ENCODE peak calls at places on chromosomes 6 and 20, in seven cellular contexts. A is SK-N-SH, V is fibroblast of lung, T is MM.1S, Y is HCT116, M is HepG2, L is H1. B is an unnamed sample.

GRCh38 chr20:10137533-10137932 is 81.1 kb upstream of the SNAP25 start:
- DNase-seq in A (no peak), V (no peak), T (no peak), Y (no peak), M (peak), L (no peak), B (no peak)

GRCh38 chr20:59581983-59582679 is 22.2 kb upstream of the PHACTR3 start:
- DNase-seq in A (no peak), V (no peak), T (no peak), Y (no peak), M (no peak), L (no peak), B (no peak)

GRCh38 chr6:13605634-13606033 is 9.5 kb upstream of the NOL7 start:
- DNase-seq in A (no peak), V (no peak), T (no peak), Y (no peak), M (peak), L (no peak), B (no peak)

GRCh38 chr6:154302111-154302752 is 54.4 kb downstream of the IPCEF1 start:
- DNase-seq in A (no peak), V (peak), T (peak), Y (no peak), M (no peak), L (no peak), B (peak)

GRCh38 chr20:62595491-62595890 is 46.8 kb upstream of the SLCO4A1 start:
- DNase-seq in A (no peak), V (peak), T (no peak), Y (peak), M (no peak), L (no peak), B (no peak)

GRCh38 chr6:17269840-17270239 is 11.3 kb upstream of the RBM24 start:
- DNase-seq in A (no peak), V (no peak), T (no peak), Y (no peak), M (no peak), L (no peak), B (no peak)

GRCh38 chr6:56808871-56809359 is 146.0 kb upstream of the BEND6 start:
- DNase-seq in A (no peak), V (no peak), T (peak), Y (no peak), M (no peak), L (no peak), B (no peak)

GRCh38 chr6:140436023-140436811 is 1061.8 kb upstream of the CITED2 start:
- DNase-seq in A (no peak), V (no peak), T (no peak), Y (no peak), M (no peak), L (no peak), B (no peak)

GRCh38 chr6:14059791-14060436 is 57.7 kb upstream of the CD83 start:
- DNase-seq in A (peak), V (peak), T (no peak), Y (no peak), M (no peak), L (no peak), B (no peak)

GRCh38 chr20:47713941-47714450 is 71.3 kb downstream of the SULF2 start:
- DNase-seq in A (no peak), V (peak), T (no peak), Y (no peak), M (peak), L (no peak), B (no peak)

GRCh38 chr20:39170896-39171463 is 208.8 kb downstream of the DHX35 start:
- DNase-seq in A (no peak), V (no peak), T (no peak), Y (no peak), M (no peak), L (peak), B (no peak)

GRCh38 chr20:41072099-41072798 is 43.6 kb downstream of the TOP1 start:
- DNase-seq in A (no peak), V (peak), T (no peak), Y (no peak), M (no peak), L (no peak), B (no peak)

GRCh38 chr20:402496-402885 is 5.6 kb upstream of the RBCK1 start:
- DNase-seq in A (no peak), V (no peak), T (peak), Y (no peak), M (no peak), L (no peak), B (peak)

GRCh38 chr6:42104095-42104806 is 38.2 kb downstream of the C6orf132 start:
- DNase-seq in A (no peak), V (peak), T (peak), Y (no peak), M (peak), L (peak), B (peak)

GRCh38 chr6:57242505-57242904 is 20.4 kb upstream of the RAB23 start:
- DNase-seq in A (no peak), V (peak), T (no peak), Y (no peak), M (peak), L (no peak), B (no peak)

GRCh38 chr20:31967830-31968249 is at the start of gene XKR7:
- DNase-seq in A (peak), V (no peak), T (no peak), Y (no peak), M (no peak), L (peak), B (no peak)

GRCh38 chr20:24694727-24695528 is 225.5 kb downstream of the SYNDIG1 start:
- DNase-seq in A (peak), V (no peak), T (no peak), Y (no peak), M (no peak), L (peak), B (no peak)

GRCh38 chr6:75458895-75459294 is 34.7 kb downstream of the FILIP1 start:
- DNase-seq in A (no peak), V (peak), T (no peak), Y (no peak), M (no peak), L (no peak), B (no peak)

GRCh38 chr20:35871311-35871771 is 83.0 kb downstream of the SCAND1 start:
- DNase-seq in A (peak), V (peak), T (no peak), Y (no peak), M (no peak), L (no peak), B (no peak)

GRCh38 chr20:17843246-17844132 is 125.1 kb downstream of the SNX5 start:
- DNase-seq in A (no peak), V (peak), T (no peak), Y (peak), M (no peak), L (no peak), B (no peak)

GRCh38 chr6:104957301-104958177 is 632 bp downstream of the LIN28B start:
- DNase-seq in A (no peak), V (no peak), T (no peak), Y (no peak), M (peak), L (peak), B (peak)

GRCh38 chr20:17825251-17825691 is 125.5 kb downstream of the BANF2 start:
- DNase-seq in A (no peak), V (peak), T (no peak), Y (no peak), M (peak), L (no peak), B (no peak)

GRCh38 chr20:5918856-5919633 is 31.3 kb downstream of the TRMT6 start:
- DNase-seq in A (no peak), V (peak), T (peak), Y (no peak), M (peak), L (no peak), B (peak)

GRCh38 chr6:72367439-72367838 is 254.4 kb upstream of the KCNQ5 start:
- DNase-seq in A (no peak), V (no peak), T (no peak), Y (no peak), M (no peak), L (no peak), B (no peak)

GRCh38 chr6:140051521-140052455 is 677.3 kb upstream of the CITED2 start:
- DNase-seq in A (peak), V (peak), T (no peak), Y (no peak), M (no peak), L (no peak), B (no peak)

GRCh38 chr6:6823568-6824224 is 235.2 kb downstream of the LY86 start:
- DNase-seq in A (no peak), V (no peak), T (no peak), Y (no peak), M (no peak), L (no peak), B (no peak)

GRCh38 chr6:128346569-128346968 is 173.8 kb downstream of the PTPRK start:
- DNase-seq in A (no peak), V (no peak), T (no peak), Y (no peak), M (no peak), L (no peak), B (no peak)

GRCh38 chr6:53603381-53604121 is 58.6 kb upstream of the GCLC start:
- DNase-seq in A (no peak), V (peak), T (no peak), Y (no peak), M (no peak), L (no peak), B (no peak)

GRCh38 chr6:55839080-55839479 is 36.3 kb downstream of the BMP5 start:
- DNase-seq in A (no peak), V (no peak), T (no peak), Y (no peak), M (no peak), L (no peak), B (no peak)

GRCh38 chr6:10801224-10801848 is 37.0 kb downstream of the MAK start:
- DNase-seq in A (peak), V (peak), T (peak), Y (peak), M (peak), L (peak), B (peak)

GRCh38 chr20:17502105-17502504 is 29.1 kb downstream of the BFSP1 start:
- DNase-seq in A (no peak), V (no peak), T (no peak), Y (no peak), M (no peak), L (no peak), B (no peak)

GRCh38 chr6:82363368-82364086 is at the start of gene TPBG:
- DNase-seq in A (peak), V (peak), T (peak), Y (peak), M (peak), L (peak), B (no peak)

DNA sequence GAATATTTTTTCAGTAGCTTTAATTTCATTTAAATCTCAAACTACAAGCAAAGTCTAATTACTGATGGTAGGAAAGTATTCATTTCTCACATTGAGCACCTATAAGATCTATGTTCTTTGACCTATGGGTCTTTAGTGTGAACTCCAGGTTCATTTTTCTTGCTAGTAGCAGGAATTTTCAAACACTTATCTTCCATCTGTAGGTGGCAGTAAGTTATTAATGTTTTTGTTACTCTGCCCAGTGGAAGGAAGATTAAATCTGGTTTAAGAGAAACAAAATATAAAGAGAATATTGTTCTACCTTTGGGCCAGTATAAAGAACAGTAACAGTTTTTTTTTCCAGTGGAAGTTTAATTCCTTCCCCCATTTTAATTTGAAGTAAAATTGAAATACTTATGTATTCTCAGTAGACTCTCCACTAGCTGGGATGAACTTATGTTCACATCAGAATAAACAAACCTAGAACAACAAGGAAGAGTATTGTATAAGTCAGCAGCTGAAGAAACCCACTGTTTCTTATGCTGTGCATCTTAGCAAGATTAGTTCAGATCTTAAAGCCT is 328.2 kb downstream of the PHF3 start:
- DNase-seq in A (no peak), V (no peak), T (peak), Y (no peak), M (no peak), L (no peak), B (no peak)
- TF ChIP-seq CTCF in A (no peak), V (no peak), T (peak), Y (no peak), M (peak), L (no peak), B (no peak)

DNA sequence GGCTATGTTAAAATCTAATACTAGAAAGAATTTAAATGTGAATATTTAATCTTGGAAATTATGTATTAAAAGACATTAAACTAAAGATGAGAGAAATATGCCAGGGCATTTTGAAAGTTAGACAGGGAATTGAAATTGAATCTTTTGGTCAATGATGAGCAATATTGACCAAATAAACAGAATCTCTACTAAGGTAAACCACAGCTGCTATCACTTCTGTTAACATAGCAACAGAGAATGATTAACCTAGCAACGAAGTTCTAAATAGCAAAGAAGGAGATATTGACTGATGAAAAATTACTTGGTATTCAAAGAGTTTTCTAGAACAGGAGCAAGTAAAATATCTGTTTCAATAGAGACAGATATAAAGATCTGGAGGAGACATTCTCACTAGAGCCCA is 45.2 kb upstream of the RSPO3 start:
- DNase-seq in A (no peak), V (no peak), T (no peak), Y (no peak), M (no peak), L (no peak), B (no peak)
- H3K4me2 ChIP-seq in A (no peak), V (no peak), T (no peak), Y (no peak), M (no peak), L (no peak), B (no peak)

GRCh38 chr6:109062216-109062615 is 32.4 kb downstream of the SESN1 start:
- DNase-seq in A (no peak), V (no peak), T (no peak), Y (no peak), M (no peak), L (no peak), B (no peak)

GRCh38 chr6:109060585-109060984 is 34.1 kb downstream of the SESN1 start:
- DNase-seq in A (no peak), V (no peak), T (no peak), Y (no peak), M (no peak), L (no peak), B (no peak)

GRCh38 chr6:109059148-109059547 is 35.5 kb downstream of the SESN1 start:
- DNase-seq in A (no peak), V (peak), T (no peak), Y (no peak), M (peak), L (no peak), B (no peak)

GRCh38 chr6:109058620-109059019 is 36.0 kb downstream of the SESN1 start:
- DNase-seq in A (no peak), V (no peak), T (no peak), Y (no peak), M (no peak), L (no peak), B (no peak)

GRCh38 chr6:109059591-109060021 is 35.0 kb downstream of the SESN1 start:
- DNase-seq in A (no peak), V (no peak), T (peak), Y (no peak), M (no peak), L (no peak), B (no peak)
- TF ChIP-seq CTCF in A (peak), V (no peak), T (peak), Y (no peak), M (no peak), L (no peak), B (no peak)

GRCh38 chr6:113122060-113122459 is 735.1 kb upstream of the MARCKS start:
- DNase-seq in A (no peak), V (peak), T (no peak), Y (peak), M (peak), L (no peak), B (no peak)

GRCh38 chr6:113120577-113121285 is 736.4 kb upstream of the MARCKS start:
- DNase-seq in A (no peak), V (peak), T (no peak), Y (peak), M (no peak), L (no peak), B (no peak)

GRCh38 chr6:113120214-113120576 is 737.0 kb upstream of the MARCKS start:
- DNase-seq in A (no peak), V (peak), T (no peak), Y (peak), M (no peak), L (no peak), B (no peak)
- H3K4me2 ChIP-seq in A (peak), V (no peak), T (no peak), Y (peak), M (no peak), L (no peak), B (no peak)

B was measured in DND-41.